ENCODE peak calls at places on chromosome 9, in six cellular contexts. H is AG09319; W is MM.1S; J is activated CD4-positive, alpha-beta T cell treated with anti-CD3 and anti-CD28 coated beads, Interleukin-2, amount 50 U/mL, for 24 hours; G is A172; T is memory B cell. K is an unnamed sample.

GRCh38 chr9:104104407-104104806 is 10.3 kb downstream of the SMC2 start:
- DNase-seq in J (no peak), G (no peak), W (no peak), T (no peak), H (no peak), K (no peak)

GRCh38 chr9:4862506-4863250 is 69.9 kb downstream of the RCL1 start:
- DNase-seq in G (no peak), W (no peak), T (no peak), H (no peak), J (no peak), K (peak)

GRCh38 chr9:20781086-20781485 is 97.0 kb downstream of the FOCAD start:
- DNase-seq in G (no peak), T (no peak), W (no peak), H (no peak), J (no peak), K (no peak)

GRCh38 chr9:130313103-130313858 is 47.7 kb downstream of the HMCN2 start:
- DNase-seq in W (no peak), G (peak), J (no peak), T (no peak), H (no peak), K (peak)

GRCh38 chr9:114046237-114046755 is 31.8 kb downstream of the AMBP start:
- DNase-seq in J (no peak), H (no peak), W (no peak), T (no peak), G (no peak), K (no peak)

GRCh38 chr9:15416880-15417279 is 5.8 kb upstream of the SNAPC3 start:
- DNase-seq in W (no peak), J (peak), H (no peak), T (peak), G (peak), K (peak)

GRCh38 chr9:135245482-135246247 is 158.2 kb downstream of the OLFM1 start:
- DNase-seq in G (no peak), W (no peak), J (no peak), H (no peak), T (no peak), K (no peak)

GRCh38 chr9:6845881-6846280 is 88.1 kb downstream of the KDM4C start:
- DNase-seq in G (peak), H (no peak), T (no peak), W (no peak), J (no peak), K (no peak)

GRCh38 chr9:133023117-133023890 is 7.5 kb upstream of the GTF3C5 start:
- DNase-seq in T (no peak), W (peak), J (no peak), G (no peak), H (no peak), K (peak)

GRCh38 chr9:99966001-99966400 is 59.5 kb downstream of the STX17 start:
- DNase-seq in W (no peak), H (no peak), G (no peak), J (no peak), T (no peak), K (no peak)

GRCh38 chr9:89896806-89897340 is 292.1 kb downstream of the GADD45G start:
- DNase-seq in J (no peak), G (no peak), T (no peak), H (no peak), W (no peak), K (no peak)

GRCh38 chr9:128412120-128412790 is 8.4 kb upstream of the CERCAM start:
- DNase-seq in W (no peak), G (no peak), J (peak), H (no peak), T (no peak), K (peak)

GRCh38 chr9:3337515-3337914 is 188.3 kb downstream of the RFX3 start:
- DNase-seq in W (no peak), G (peak), J (peak), T (no peak), H (peak), K (peak)

GRCh38 chr9:93675336-93676150 is 99.2 kb downstream of the PHF2 start:
- DNase-seq in H (no peak), J (no peak), G (no peak), W (no peak), T (no peak), K (no peak)

GRCh38 chr9:135502873-135503321 is 2.4 kb downstream of the MRPS2 start:
- DNase-seq in H (no peak), G (no peak), W (no peak), T (no peak), J (no peak), K (no peak)

GRCh38 chr9:24333629-24334028 is 212.1 kb downstream of the IZUMO3 start:
- DNase-seq in J (no peak), G (no peak), T (no peak), W (no peak), H (no peak), K (no peak)

GRCh38 chr9:72442212-72442607 is 77.2 kb upstream of the ZFAND5 start:
- DNase-seq in W (no peak), G (peak), T (no peak), J (no peak), H (peak), K (peak)

GRCh38 chr9:136729144-136729543 is 13.6 kb downstream of the LCN10 start:
- DNase-seq in T (no peak), H (no peak), W (no peak), G (no peak), J (no peak), K (no peak)

GRCh38 chr9:134983506-134984371 is 66.0 kb upstream of the FCN1 start:
- DNase-seq in W (no peak), J (no peak), T (no peak), G (no peak), H (no peak), K (peak)

GRCh38 chr9:111582888-111583287 is 16.6 kb downstream of the PTGR1 start:
- DNase-seq in J (no peak), W (no peak), H (no peak), T (no peak), G (peak), K (peak)

GRCh38 chr9:32394381-32395049 is 10.1 kb downstream of the ACO1 start:
- DNase-seq in T (no peak), W (no peak), H (no peak), J (no peak), G (no peak), K (peak)

GRCh38 chr9:76369583-76369982 is 24.6 kb downstream of the RFK start:
- DNase-seq in J (no peak), H (no peak), W (no peak), T (no peak), G (peak), K (peak)

GRCh38 chr9:86487222-86487841 is 133.1 kb upstream of the TUT7 start:
- DNase-seq in H (peak), W (peak), T (no peak), G (peak), J (no peak), K (peak)

GRCh38 chr9:113808391-113809191 is 67.5 kb upstream of the ZNF618 start:
- DNase-seq in W (no peak), G (peak), T (no peak), H (peak), J (no peak), K (peak)

GRCh38 chr9:27033815-27034403 is 28.4 kb upstream of the LRRC19 start:
- DNase-seq in J (peak), W (peak), T (peak), H (no peak), G (peak), K (peak)

GRCh38 chr9:98658965-98659364 is 49.8 kb downstream of the GABBR2 start:
- DNase-seq in W (no peak), H (no peak), T (no peak), J (no peak), G (no peak), K (no peak)

GRCh38 chr9:135687216-135687615 is 12.1 kb downstream of the SOHLH1 start:
- DNase-seq in J (no peak), W (no peak), T (no peak), H (no peak), G (no peak), K (no peak)

GRCh38 chr9:111937781-111938426 is 41.3 kb downstream of the UGCG start:
- DNase-seq in H (no peak), T (peak), G (peak), W (no peak), J (peak), K (no peak)

GRCh38 chr9:134602547-134603362 is 38.8 kb upstream of the COL5A1 start:
- DNase-seq in T (no peak), J (no peak), W (no peak), G (peak), H (peak), K (peak)

GRCh38 chr9:137590469-137591383 is at the start of gene ZMYND19:
- DNase-seq in T (peak), H (peak), J (peak), G (peak), W (peak), K (peak)

GRCh38 chr9:135512241-135512603 is 9.0 kb upstream of the LCN1 start:
- DNase-seq in W (no peak), H (no peak), J (no peak), G (no peak), T (no peak), K (no peak)

GRCh38 chr9:126093771-126094170 is 232.9 kb upstream of the MVB12B start:
- DNase-seq in H (no peak), G (no peak), T (no peak), J (no peak), W (no peak), K (no peak)

GRCh38 chr9:133386338-133386737 is 10.2 kb downstream of the STKLD1 start:
- DNase-seq in J (no peak), T (no peak), G (no peak), W (no peak), H (no peak), K (no peak)

K was measured in LHCN-M2.